ENCODE peak calls at places on chromosome 10, in eight cellular contexts. F is activated CD8-positive, alpha-beta T cell treated with anti-CD3 and anti-CD28 coated beads, Interleukin-2, amount 10 ng/mL, durations not matched to agents 7 days and 5 days; W is non-pigmented ciliary epithelial cell; A is activated CD4-positive, alpha-beta T cell treated with anti-CD3 and anti-CD28 coated beads for 48 hours; Y is heart right ventricle; K is activated naive CD8-positive, alpha-beta T cell treated with anti-CD3 and anti-CD28 coated beads, Interleukin-2, amount 50 U/mL, for 24 hours; U is HS-5; I is cerebellum. Z is an unnamed sample.

GRCh38 chr10:27157150-27157549 is 2.0 kb downstream of the MASTL start:
- DNase-seq in F (no peak), W (no peak), A (no peak), Y (no peak), K (no peak), U (no peak), I (no peak), Z (no peak)

GRCh38 chr10:132274986-132275385 is 32.8 kb downstream of the STK32C start:
- DNase-seq in F (no peak), W (no peak), A (no peak), Y (no peak), K (no peak), U (no peak), I (no peak), Z (no peak)

GRCh38 chr10:1874533-1874932 is 137.2 kb upstream of the ADARB2 start:
- DNase-seq in F (no peak), W (no peak), A (no peak), Y (no peak), K (no peak), U (no peak), I (no peak), Z (no peak)

GRCh38 chr10:129775681-129776080 is 188.4 kb downstream of the EBF3 start:
- DNase-seq in F (no peak), W (no peak), A (no peak), Y (no peak), K (no peak), U (no peak), I (no peak), Z (no peak)

GRCh38 chr10:21889477-21890275 is 113.9 kb downstream of the DNAJC1 start:
- DNase-seq in F (no peak), W (no peak), A (no peak), Y (no peak), K (no peak), U (no peak), I (no peak), Z (no peak)

GRCh38 chr10:125057158-125058001 is 103.0 kb downstream of the CTBP2 start:
- DNase-seq in F (no peak), W (peak), A (no peak), Y (peak), K (no peak), U (peak), I (no peak), Z (peak)

GRCh38 chr10:97334370-97335175 is at the start of gene FRAT2:
- DNase-seq in F (peak), W (peak), A (peak), Y (peak), K (peak), U (peak), I (peak), Z (peak)

GRCh38 chr10:98264378-98265065 is 3.5 kb downstream of the LOXL4 start:
- DNase-seq in F (peak), W (no peak), A (no peak), Y (no peak), K (no peak), U (no peak), I (no peak), Z (no peak)

GRCh38 chr10:49599546-49599945 is 10.6 kb upstream of the SLC18A3 start:
- DNase-seq in F (no peak), W (no peak), A (no peak), Y (no peak), K (no peak), U (no peak), I (no peak), Z (no peak)

GRCh38 chr10:70461397-70462348 is 16.9 kb upstream of the PALD1 start:
- DNase-seq in F (peak), W (no peak), A (peak), Y (peak), K (peak), U (no peak), I (peak), Z (peak)

GRCh38 chr10:80472234-80473095 is 18.4 kb downstream of the TSPAN14 start:
- DNase-seq in F (no peak), W (peak), A (peak), Y (no peak), K (no peak), U (peak), I (no peak), Z (no peak)

GRCh38 chr10:11713186-11713743 is 28.9 kb upstream of the ECHDC3 start:
- DNase-seq in F (no peak), W (no peak), A (no peak), Y (peak), K (no peak), U (no peak), I (no peak), Z (no peak)

GRCh38 chr10:94546616-94547175 is 1.1 kb downstream of the HELLS start:
- DNase-seq in F (no peak), W (no peak), A (no peak), Y (no peak), K (no peak), U (no peak), I (no peak), Z (no peak)

GRCh38 chr10:5684971-5685763 is 529 bp downstream of the TASOR2 start:
- DNase-seq in F (peak), W (no peak), A (peak), Y (peak), K (peak), U (no peak), I (peak), Z (peak)

GRCh38 chr10:31352436-31353226 is 33.6 kb downstream of the ZEB1 start:
- DNase-seq in F (no peak), W (no peak), A (no peak), Y (no peak), K (no peak), U (no peak), I (no peak), Z (no peak)

GRCh38 chr10:43671659-43672555 is 23.2 kb upstream of the ZNF32 start:
- DNase-seq in F (peak), W (no peak), A (peak), Y (peak), K (no peak), U (peak), I (peak), Z (peak)

GRCh38 chr10:394061-394438 is 258.8 kb downstream of the ZMYND11 start:
- DNase-seq in F (no peak), W (no peak), A (no peak), Y (no peak), K (no peak), U (no peak), I (no peak), Z (no peak)

GRCh38 chr10:75012471-75012870 is 99.0 kb upstream of the SAMD8 start:
- DNase-seq in F (no peak), W (no peak), A (no peak), Y (no peak), K (no peak), U (no peak), I (no peak), Z (no peak)

GRCh38 chr10:75655791-75656451 is 224.5 kb downstream of the LRMDA start:
- DNase-seq in F (no peak), W (peak), A (no peak), Y (peak), K (no peak), U (no peak), I (no peak), Z (no peak)

GRCh38 chr10:101574354-101574753 is 13.7 kb downstream of the POLL start:
- DNase-seq in F (no peak), W (no peak), A (no peak), Y (no peak), K (no peak), U (no peak), I (no peak), Z (no peak)

GRCh38 chr10:62623223-62623622 is 181.3 kb upstream of the ADO start:
- DNase-seq in F (no peak), W (no peak), A (no peak), Y (no peak), K (no peak), U (no peak), I (no peak), Z (no peak)

GRCh38 chr10:6665847-6666246 is 85.8 kb upstream of the PRKCQ start:
- DNase-seq in F (peak), W (no peak), A (peak), Y (no peak), K (peak), U (no peak), I (no peak), Z (peak)

GRCh38 chr10:92342801-92343200 is 51.8 kb downstream of the MARCHF5 start:
- DNase-seq in F (no peak), W (no peak), A (no peak), Y (no peak), K (no peak), U (peak), I (no peak), Z (no peak)

GRCh38 chr10:132867801-132868644 is 74.3 kb downstream of the CFAP46 start:
- DNase-seq in F (no peak), W (no peak), A (no peak), Y (no peak), K (no peak), U (no peak), I (no peak), Z (no peak)